ENCODE peak calls at places on chromosomes 4 and X, in six cellular contexts. D is mesendoderm, P is fibroblast of mammary gland, Q is psoas muscle, N is Peyer's patch, K is brain microvascular endothelial cell. O is an unnamed sample.
A peak's percentile ranks its signal among the peaks of the same experiment; 100 is the strongest.

GRCh38 chr4:173181769-173182374 is 13.3 kb downstream of the GALNT7 start:
- DNase-seq in K (peak; percentile 29), N (no peak), Q (no peak), D (no peak), P (peak; percentile 79), O (no peak)

GRCh38 chr4:6221296-6221850 is 21.0 kb upstream of the JAKMIP1 start:
- DNase-seq in D (peak; percentile 63), N (peak; percentile 25), K (no peak), P (no peak), Q (no peak), O (no peak)

GRCh38 chrX:39328661-39329060 is 527.4 kb downstream of the MID1IP1 start:
- DNase-seq in P (no peak), Q (no peak), K (no peak), D (no peak), N (no peak), O (no peak)

GRCh38 chrX:65073233-65073632 is 97.0 kb upstream of the ZC4H2 start:
- DNase-seq in K (no peak), D (no peak), Q (no peak), N (no peak), P (no peak), O (no peak)

GRCh38 chrX:15579778-15580747 is 20.7 kb downstream of the ACE2 start:
- DNase-seq in Q (no peak), N (peak; percentile 50), D (peak; percentile 16), K (peak; percentile 24), P (no peak), O (no peak)

GRCh38 chrX:41085883-41086626 is 810 bp downstream of the USP9X start:
- DNase-seq in P (peak; percentile 49), N (peak; percentile 73), K (peak; percentile 44), Q (peak; percentile 55), D (peak; percentile 77), O (no peak)

GRCh38 chrX:64152857-64153256 is 52.7 kb downstream of the AMER1 start:
- DNase-seq in D (peak; percentile 83), P (no peak), K (no peak), Q (no peak), N (no peak), O (no peak)

GRCh38 chrX:386768-387575 is at the start of gene PPP2R3B:
- DNase-seq in N (peak; percentile 99), K (peak; percentile 95), P (peak; percentile 98), Q (peak; percentile 99), D (peak; percentile 98), O (peak; percentile 89)

GRCh38 chr4:163548481-163549243 is 54.2 kb downstream of the TMA16 start:
- DNase-seq in K (peak; percentile 50), D (peak; percentile 47), P (peak; percentile 73), Q (no peak), N (no peak), O (no peak)

GRCh38 chr4:169620846-169621228 is 459 bp downstream of the CLCN3 start:
- DNase-seq in D (peak; percentile 62), N (peak; percentile 56), K (peak; percentile 24), Q (no peak), P (peak; percentile 26), O (no peak)

GRCh38 chr4:157700898-157701694 is 471.7 kb downstream of the GASK1B start:
- DNase-seq in Q (no peak), P (no peak), N (no peak), D (peak; percentile 28), K (no peak), O (peak; percentile 16)

GRCh38 chr4:43089730-43090129 is 197.2 kb downstream of the GRXCR1 start:
- DNase-seq in D (no peak), Q (no peak), N (no peak), K (no peak), P (peak; percentile 11), O (no peak)

GRCh38 chr4:140078366-140078765 is 75.6 kb downstream of the MAML3 start:
- DNase-seq in K (peak; percentile 61), P (peak; percentile 75), Q (peak; percentile 64), N (no peak), D (peak; percentile 88), O (no peak)

GRCh38 chr4:180560896-180561295 is 1682.3 kb upstream of the TENM3 start:
- DNase-seq in P (peak; percentile 20), D (no peak), N (no peak), Q (no peak), K (no peak), O (peak; percentile 51)

GRCh38 chr4:25767877-25768475 is 94.8 kb downstream of the SEL1L3 start:
- DNase-seq in K (peak; percentile 70), Q (peak; percentile 22), N (peak; percentile 66), P (peak; percentile 80), D (peak; percentile 79), O (no peak)

GRCh38 chr4:159015862-159016261 is 87.0 kb upstream of the RAPGEF2 start:
- DNase-seq in K (no peak), Q (no peak), D (no peak), P (peak; percentile 72), N (no peak), O (no peak)

GRCh38 chr4:38957947-38958346 is 74.3 kb downstream of the TMEM156 start:
- DNase-seq in P (no peak), D (no peak), K (no peak), Q (no peak), N (no peak), O (no peak)

GRCh38 chr4:6974138-6974848 is 64.7 kb downstream of the TBC1D14 start:
- DNase-seq in K (peak; percentile 85), D (peak; percentile 93), P (peak; percentile 87), Q (peak; percentile 80), N (peak; percentile 92), O (peak; percentile 60)

GRCh38 chrX:71912156-71912555 is 1.5 kb downstream of the NHSL2 start:
- DNase-seq in Q (no peak), K (no peak), P (no peak), N (no peak), D (peak; percentile 34), O (no peak)

GRCh38 chr4:6925357-6925836 is 15.8 kb downstream of the TBC1D14 start:
- DNase-seq in Q (peak; percentile 48), P (no peak), D (no peak), K (no peak), N (no peak), O (no peak)

GRCh38 chrX:73562986-73563739 is at the start of gene CHIC1:
- DNase-seq in N (peak; percentile 84), K (peak; percentile 49), Q (peak; percentile 53), D (peak; percentile 91), P (peak; percentile 57), O (peak; percentile 17)

GRCh38 chr4:57764840-57765239 is 654.7 kb upstream of the IGFBP7 start:
- DNase-seq in D (no peak), N (no peak), K (no peak), P (no peak), Q (no peak), O (no peak)

GRCh38 chrX:72621619-72622485 is 49.2 kb upstream of the HDAC8 start:
- DNase-seq in N (no peak), D (no peak), P (peak; percentile 76), Q (no peak), K (peak; percentile 32), O (no peak)

GRCh38 chrX:120653000-120653399 is 23.1 kb upstream of the C1GALT1C1 start:
- DNase-seq in P (no peak), Q (no peak), D (peak; percentile 20), K (no peak), N (no peak), O (no peak)

DNA sequence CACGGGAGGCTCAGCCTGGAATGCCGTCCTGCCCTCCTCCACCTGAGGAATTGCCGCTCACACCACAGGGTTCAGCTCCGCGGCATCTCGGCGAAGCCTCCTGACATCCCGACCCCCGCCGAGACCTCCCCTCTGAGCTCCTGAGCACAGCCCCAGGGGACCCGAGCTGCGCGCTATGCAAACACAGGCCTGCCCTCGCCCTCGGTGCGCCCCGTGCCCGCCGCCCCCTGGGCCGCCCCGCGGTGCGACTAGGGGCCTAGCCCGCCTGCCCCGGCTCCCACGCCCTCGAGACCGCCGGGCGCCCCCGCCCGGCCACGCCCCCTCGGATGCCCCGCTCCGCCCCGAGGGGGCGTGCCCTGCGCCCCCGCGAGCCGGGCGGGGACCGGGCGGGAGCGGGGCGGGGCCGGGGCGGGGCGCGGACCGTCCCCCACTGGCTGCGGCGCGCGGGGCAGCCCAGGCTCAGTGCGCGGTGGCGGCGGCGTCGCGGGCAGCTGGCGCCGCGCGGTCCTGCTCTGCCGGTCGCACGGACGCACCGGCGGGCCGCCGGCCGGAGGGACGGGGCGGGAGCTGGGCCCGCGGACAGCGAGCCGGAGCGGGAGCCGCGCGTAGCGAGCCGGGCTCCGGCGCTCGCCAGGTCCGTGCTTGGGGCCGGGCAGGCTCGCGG is at the start of gene FGFR3:
- DNase-seq in P (no peak), Q (peak; percentile 44), N (peak; percentile 60), D (peak; percentile 90), K (no peak), O (no peak)
- H3K4me3 ChIP-seq in P (no peak within 1 kb of the TSS), Q (peak within 1 kb of the TSS; percentile 60), N (peak within 1 kb of the TSS; percentile 74), D (peak within 1 kb of the TSS; percentile 70), K (peak within 1 kb of the TSS; percentile 31), O (peak within 1 kb of the TSS; percentile 5)

DNA sequence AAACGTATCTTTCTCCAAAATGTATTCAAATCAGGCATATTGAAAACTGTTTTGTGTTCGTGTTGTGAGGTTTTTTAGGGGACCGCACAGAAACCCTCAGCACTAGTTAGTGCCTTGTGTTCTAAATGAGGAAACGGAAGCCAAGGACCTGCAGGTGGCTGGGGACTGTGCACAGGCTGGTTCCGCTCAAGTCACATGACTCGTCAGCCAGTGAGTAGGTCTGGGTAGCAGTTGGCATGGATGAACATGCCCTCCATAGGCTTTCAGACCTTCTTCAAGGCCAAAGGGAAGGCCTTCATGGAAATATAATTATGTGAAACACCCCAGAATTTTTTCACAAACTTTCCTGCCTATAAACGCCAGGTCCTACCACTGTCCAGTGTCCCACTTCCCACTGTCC is 1.3 kb upstream of the F11 start:
- DNase-seq in Q (no peak), D (no peak), P (no peak), K (no peak), N (no peak), O (no peak)
- H3K4me3 ChIP-seq in Q (no peak overlapping the region), D (no peak overlapping the region), P (no peak overlapping the region), K (no peak overlapping the region), N (no peak overlapping the region), O (no peak overlapping the region)

DNA sequence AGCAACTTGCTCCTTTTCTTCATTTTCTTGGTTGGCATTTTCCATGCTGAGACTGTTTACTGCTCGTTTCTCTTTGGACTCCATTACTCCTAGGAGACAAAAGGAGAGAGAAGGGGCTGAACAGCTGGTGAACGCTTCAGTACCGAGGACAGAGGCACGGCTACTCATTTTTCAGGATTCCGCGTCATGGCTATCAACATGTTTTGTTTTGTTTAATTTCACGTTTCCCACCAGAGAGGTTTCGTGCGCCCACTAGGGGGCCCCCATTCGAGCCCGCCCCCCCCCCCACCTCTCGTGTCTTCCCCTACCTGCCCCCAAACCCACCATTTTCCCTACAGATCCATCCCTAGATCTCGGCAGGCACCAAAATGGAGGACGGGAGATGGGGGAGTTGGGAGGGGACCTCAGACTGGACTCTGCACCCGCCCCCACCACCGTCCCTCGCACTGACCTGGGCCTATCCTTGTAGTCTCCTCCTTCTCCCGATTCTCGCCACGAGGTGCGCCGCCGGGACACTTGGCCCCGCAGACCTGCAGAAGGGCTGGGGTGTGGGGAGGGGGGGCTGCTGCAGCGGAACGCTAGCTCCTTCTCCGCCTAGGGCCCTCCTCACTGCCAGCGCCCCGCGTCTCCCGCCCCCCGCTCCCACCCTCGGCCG is 653 bp downstream of the BEX1 start:
- DNase-seq in Q (no peak), D (peak; percentile 74), N (no peak), P (peak; percentile 30), K (peak; percentile 32), O (peak; percentile 14)
- H3K4me3 ChIP-seq in Q (peak overlapping the region; percentile 15), D (peak overlapping the region; percentile 46), N (peak overlapping the region; percentile 36), P (peak overlapping the region; percentile 9), K (peak overlapping the region; percentile 59), O (peak overlapping the region; percentile 57)

DNA sequence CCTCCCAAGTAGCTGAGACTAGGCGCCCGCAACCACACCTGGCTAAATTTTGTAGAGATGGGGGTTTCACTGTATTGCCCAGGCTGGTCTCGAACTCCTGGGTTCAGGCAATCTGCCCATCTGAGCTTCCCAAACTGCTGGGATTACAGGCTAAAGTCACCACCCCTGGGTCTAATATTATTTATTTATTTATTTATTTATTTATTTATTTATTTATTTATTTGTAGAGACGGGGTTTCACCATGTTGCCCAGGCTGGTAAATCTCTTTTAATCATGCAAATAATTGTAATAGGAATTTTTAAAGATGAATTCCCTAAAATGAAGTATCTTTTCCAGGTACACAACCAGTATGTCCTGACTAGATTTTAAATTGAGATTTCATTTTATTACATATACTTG is 761.8 kb downstream of the TRAM1L1 start:
- DNase-seq in P (no peak), Q (no peak), N (no peak), K (no peak), D (no peak), O (no peak)
- H3K4me3 ChIP-seq in P (no peak overlapping the region), Q (no peak overlapping the region), N (no peak overlapping the region), K (no peak overlapping the region), D (no peak overlapping the region), O (no peak overlapping the region)

O was measured in retinal pigment epithelial cell.